ENCODE peak calls at places on chromosomes 7 and 10, in seven cellular contexts. M is GM23248; B is NCI-H1105; K is GM04503; T is stimulated activated naive CD4-positive, alpha-beta T cell; E is central memory CD4-positive, alpha-beta T cell; G is NB4. U is an unnamed sample.

GRCh38 chr7:134854816-134855215 is 75.4 kb downstream of the CALD1 start:
- DNase-seq in E (no peak), T (no peak), G (peak), M (peak), B (no peak), K (no peak), U (no peak)

GRCh38 chr10:58488921-58489320 is 23.8 kb upstream of the BICC1 start:
- DNase-seq in K (no peak), G (no peak), T (no peak), E (no peak), B (no peak), M (peak), U (peak)

GRCh38 chr10:17665742-17666141 is 21.8 kb downstream of the STAM start:
- DNase-seq in B (no peak), K (peak), E (no peak), M (peak), T (no peak), G (no peak), U (peak)

GRCh38 chr7:141475678-141476077 is 75.5 kb upstream of the AGK start:
- DNase-seq in T (no peak), M (no peak), G (no peak), B (no peak), K (no peak), E (no peak), U (no peak)

GRCh38 chr7:37211097-37211496 is 237.6 kb downstream of the ELMO1 start:
- DNase-seq in M (peak), K (peak), G (no peak), E (no peak), T (no peak), B (no peak), U (peak)

GRCh38 chr7:1662767-1663166 is 7.3 kb upstream of the ELFN1 start:
- DNase-seq in T (no peak), G (no peak), B (no peak), M (no peak), K (no peak), E (no peak), U (no peak)

GRCh38 chr10:110872984-110873569 is 1.3 kb downstream of the PDCD4 start:
- DNase-seq in B (no peak), T (no peak), E (no peak), G (peak), M (peak), K (no peak), U (no peak)

GRCh38 chr7:45923290-45923689 is 2.2 kb upstream of the IGFBP3 start:
- DNase-seq in T (peak), E (peak), G (peak), M (peak), B (peak), K (no peak), U (no peak)

GRCh38 chr10:24882047-24882698 is 70.2 kb downstream of the PRTFDC1 start:
- DNase-seq in G (no peak), K (peak), T (peak), B (no peak), E (peak), M (peak), U (no peak)

GRCh38 chr10:49187950-49188761 is at the start of gene TMEM273:
- DNase-seq in T (no peak), B (no peak), M (no peak), G (peak), K (no peak), E (peak), U (no peak)